ENCODE peak calls at places on chromosome X, in eight cellular contexts. Z, F, M, K, V, R, J and Q are unnamed samples.

GRCh38 chrX:101460669-101461068 is 24.6 kb upstream of the ARMCX4 start:
- DNase-seq in Z (no peak), V (no peak), R (no peak), J (no peak), M (no peak), K (no peak), F (no peak), Q (no peak)

GRCh38 chrX:138011461-138011860 is 445.5 kb downstream of the ZIC3 start:
- DNase-seq in Z (no peak), R (no peak), M (no peak), J (no peak), F (no peak), V (no peak), K (no peak), Q (no peak)

GRCh38 chrX:132092439-132093065 is 35.3 kb downstream of the FRMD7 start:
- DNase-seq in M (peak), F (peak), J (peak), K (peak), Z (peak), R (peak), V (peak), Q (peak)

GRCh38 chrX:136251042-136251991 is at the start of gene MAP7D3:
- DNase-seq in Z (peak), V (peak), M (peak), J (peak), R (peak), K (no peak), F (peak), Q (peak)

GRCh38 chrX:11329016-11329415 is 35.8 kb downstream of the AMELX start:
- DNase-seq in F (peak), R (no peak), V (no peak), M (no peak), J (no peak), Z (no peak), K (no peak), Q (no peak)

GRCh38 chrX:39574178-39574577 is 523.6 kb downstream of the BCOR start:
- DNase-seq in F (no peak), M (no peak), J (no peak), Z (no peak), R (no peak), V (no peak), K (no peak), Q (peak)

GRCh38 chrX:10797493-10797892 is 177.1 kb upstream of the MID1 start:
- DNase-seq in R (no peak), K (peak), V (no peak), M (no peak), J (no peak), Z (no peak), F (peak), Q (no peak)

GRCh38 chrX:41384041-41384705 is 50.2 kb downstream of the DDX3X start:
- DNase-seq in M (peak), K (peak), F (peak), Z (peak), J (no peak), V (no peak), R (no peak), Q (no peak)

GRCh38 chrX:150897371-150898319 is 823 bp downstream of the CD99L2 start:
- DNase-seq in R (no peak), V (peak), Z (peak), J (peak), K (no peak), M (peak), F (peak), Q (peak)

GRCh38 chrX:13265549-13266132 is 54.2 kb downstream of the ATXN3L start:
- DNase-seq in V (no peak), K (no peak), M (no peak), R (peak), F (peak), J (no peak), Z (no peak), Q (peak)

GRCh38 chrX:70360366-70360765 is 62.7 kb upstream of the GDPD2 start:
- DNase-seq in F (no peak), V (no peak), R (no peak), Z (no peak), K (no peak), J (no peak), M (no peak), Q (no peak)

GRCh38 chrX:85903692-85904471 is 143.5 kb downstream of the CHM start:
- DNase-seq in F (no peak), V (no peak), Z (no peak), R (no peak), K (no peak), M (no peak), J (no peak), Q (peak)

GRCh38 chrX:95884196-95884595 is 800.4 kb upstream of the DIAPH2 start:
- DNase-seq in R (no peak), Z (no peak), M (no peak), F (no peak), V (no peak), K (peak), J (no peak), Q (peak)

GRCh38 chrX:103628386-103629290 is at the start of gene TCEAL1:
- DNase-seq in J (peak), Z (peak), K (no peak), M (no peak), F (peak), R (peak), V (peak), Q (peak)

GRCh38 chrX:24241822-24242648 is 71.8 kb downstream of the SUPT20HL2 start:
- DNase-seq in J (no peak), K (no peak), M (peak), F (peak), V (peak), R (peak), Z (no peak), Q (peak)